ENCODE peak calls at places on chromosomes 4 and X, in eight cellular contexts. One of them, this sample, is unnamed.

GRCh38 chrX:107630031-107630689 is 1.9 kb downstream of the PRPS1 start:
- DNase-seq in mesendoderm: peak
- DNase-seq in GM12878: no peak
- DNase-seq in neural progenitor cell: peak
- DNase-seq in heart right ventricle: no peak
- DNase-seq in A549: no peak
- DNase-seq in CD8-positive, alpha-beta memory T cell: no peak
- DNase-seq in endothelial cell of umbilical vein: no peak
- DNase-seq in this sample: no peak

GRCh38 chrX:137684591-137684990 is 118.7 kb downstream of the ZIC3 start:
- DNase-seq in mesendoderm: peak
- DNase-seq in GM12878: no peak
- DNase-seq in neural progenitor cell: no peak
- DNase-seq in heart right ventricle: no peak
- DNase-seq in A549: no peak
- DNase-seq in CD8-positive, alpha-beta memory T cell: no peak
- DNase-seq in endothelial cell of umbilical vein: no peak
- DNase-seq in this sample: no peak

GRCh38 chr4:76488905-76489798 is 54.1 kb downstream of the SHROOM3 start:
- DNase-seq in mesendoderm: no peak
- DNase-seq in GM12878: no peak
- DNase-seq in neural progenitor cell: no peak
- DNase-seq in heart right ventricle: no peak
- DNase-seq in A549: no peak
- DNase-seq in CD8-positive, alpha-beta memory T cell: no peak
- DNase-seq in endothelial cell of umbilical vein: no peak
- DNase-seq in this sample: no peak

GRCh38 chrX:136067097-136067496 is 80.2 kb upstream of the FHL1 start:
- DNase-seq in mesendoderm: no peak
- DNase-seq in GM12878: no peak
- DNase-seq in neural progenitor cell: no peak
- DNase-seq in heart right ventricle: no peak
- DNase-seq in A549: no peak
- DNase-seq in CD8-positive, alpha-beta memory T cell: no peak
- DNase-seq in endothelial cell of umbilical vein: no peak
- DNase-seq in this sample: no peak

GRCh38 chr4:6364581-6364980 is 94.9 kb downstream of the WFS1 start:
- DNase-seq in mesendoderm: no peak
- DNase-seq in GM12878: no peak
- DNase-seq in neural progenitor cell: no peak
- DNase-seq in heart right ventricle: no peak
- DNase-seq in A549: no peak
- DNase-seq in CD8-positive, alpha-beta memory T cell: no peak
- DNase-seq in endothelial cell of umbilical vein: no peak
- DNase-seq in this sample: no peak

GRCh38 chr4:8192748-8193738 is 6.0 kb upstream of the SH3TC1 start:
- DNase-seq in mesendoderm: no peak
- DNase-seq in GM12878: peak
- DNase-seq in neural progenitor cell: no peak
- DNase-seq in heart right ventricle: no peak
- DNase-seq in A549: peak
- DNase-seq in CD8-positive, alpha-beta memory T cell: peak
- DNase-seq in endothelial cell of umbilical vein: peak
- DNase-seq in this sample: peak

GRCh38 chr4:22237846-22238513 is 277.9 kb downstream of the ADGRA3 start:
- DNase-seq in mesendoderm: no peak
- DNase-seq in GM12878: no peak
- DNase-seq in neural progenitor cell: peak
- DNase-seq in heart right ventricle: no peak
- DNase-seq in A549: no peak
- DNase-seq in CD8-positive, alpha-beta memory T cell: no peak
- DNase-seq in endothelial cell of umbilical vein: no peak
- DNase-seq in this sample: peak

GRCh38 chr4:182219400-182219799 is 23.8 kb upstream of the TENM3 start:
- DNase-seq in mesendoderm: peak
- DNase-seq in GM12878: no peak
- DNase-seq in neural progenitor cell: no peak
- DNase-seq in heart right ventricle: no peak
- DNase-seq in A549: no peak
- DNase-seq in CD8-positive, alpha-beta memory T cell: no peak
- DNase-seq in endothelial cell of umbilical vein: no peak
- DNase-seq in this sample: no peak

GRCh38 chrX:38929966-38930421 is 128.7 kb downstream of the MID1IP1 start:
- DNase-seq in mesendoderm: no peak
- DNase-seq in GM12878: no peak
- DNase-seq in neural progenitor cell: no peak
- DNase-seq in heart right ventricle: no peak
- DNase-seq in A549: no peak
- DNase-seq in CD8-positive, alpha-beta memory T cell: no peak
- DNase-seq in endothelial cell of umbilical vein: no peak
- DNase-seq in this sample: no peak

GRCh38 chrX:98067611-98068010 is 1183.9 kb downstream of the RPA4 start:
- DNase-seq in mesendoderm: peak
- DNase-seq in GM12878: no peak
- DNase-seq in neural progenitor cell: no peak
- DNase-seq in heart right ventricle: no peak
- DNase-seq in A549: no peak
- DNase-seq in CD8-positive, alpha-beta memory T cell: no peak
- DNase-seq in endothelial cell of umbilical vein: no peak
- DNase-seq in this sample: no peak

GRCh38 chr4:147768113-147768512 is 36.2 kb downstream of the ARHGAP10 start:
- DNase-seq in mesendoderm: no peak
- DNase-seq in GM12878: no peak
- DNase-seq in neural progenitor cell: no peak
- DNase-seq in heart right ventricle: no peak
- DNase-seq in A549: peak
- DNase-seq in CD8-positive, alpha-beta memory T cell: no peak
- DNase-seq in endothelial cell of umbilical vein: peak
- DNase-seq in this sample: no peak

GRCh38 chrX:78658851-78659744 is at the start of gene RTL3:
- DNase-seq in mesendoderm: no peak
- DNase-seq in GM12878: no peak
- DNase-seq in neural progenitor cell: no peak
- DNase-seq in heart right ventricle: no peak
- DNase-seq in A549: no peak
- DNase-seq in CD8-positive, alpha-beta memory T cell: no peak
- DNase-seq in endothelial cell of umbilical vein: peak
- DNase-seq in this sample: no peak

GRCh38 chr4:15689540-15689939 is 7.9 kb downstream of the FAM200B start:
- DNase-seq in mesendoderm: no peak
- DNase-seq in GM12878: no peak
- DNase-seq in neural progenitor cell: no peak
- DNase-seq in heart right ventricle: no peak
- DNase-seq in A549: no peak
- DNase-seq in CD8-positive, alpha-beta memory T cell: no peak
- DNase-seq in endothelial cell of umbilical vein: no peak
- DNase-seq in this sample: no peak

DNA sequence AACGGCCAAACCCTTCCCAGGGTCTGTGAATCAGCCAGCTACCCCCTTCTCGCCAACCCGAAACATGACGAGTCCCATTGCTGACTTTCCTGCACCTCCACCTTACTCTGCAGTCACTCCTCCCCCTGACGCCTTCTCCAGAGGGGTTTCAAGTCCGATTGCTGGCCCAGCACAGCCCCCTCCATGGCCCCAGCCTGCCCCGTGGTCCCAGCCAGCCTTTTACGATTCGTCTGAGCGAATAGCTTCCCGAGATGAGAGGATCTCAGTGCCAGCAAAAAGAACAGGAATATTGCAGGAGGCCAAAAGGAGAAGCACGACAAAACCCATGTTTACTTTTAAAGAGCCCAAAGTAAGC is 105.1 kb upstream of the MYOZ2 start:
- DNase-seq in mesendoderm: no peak
- DNase-seq in GM12878: no peak
- DNase-seq in neural progenitor cell: no peak
- DNase-seq in heart right ventricle: no peak
- DNase-seq in A549: no peak
- DNase-seq in CD8-positive, alpha-beta memory T cell: no peak
- DNase-seq in endothelial cell of umbilical vein: no peak
- DNase-seq in this sample: no peak
- H3K27ac ChIP-seq in mesendoderm: no peak
- H3K27ac ChIP-seq in GM12878: no peak
- H3K27ac ChIP-seq in neural progenitor cell: no peak
- H3K27ac ChIP-seq in heart right ventricle: no peak
- H3K27ac ChIP-seq in A549: no peak
- H3K27ac ChIP-seq in CD8-positive, alpha-beta memory T cell: no peak
- H3K27ac ChIP-seq in endothelial cell of umbilical vein: no peak
- H3K27ac ChIP-seq in this sample: no peak

DNA sequence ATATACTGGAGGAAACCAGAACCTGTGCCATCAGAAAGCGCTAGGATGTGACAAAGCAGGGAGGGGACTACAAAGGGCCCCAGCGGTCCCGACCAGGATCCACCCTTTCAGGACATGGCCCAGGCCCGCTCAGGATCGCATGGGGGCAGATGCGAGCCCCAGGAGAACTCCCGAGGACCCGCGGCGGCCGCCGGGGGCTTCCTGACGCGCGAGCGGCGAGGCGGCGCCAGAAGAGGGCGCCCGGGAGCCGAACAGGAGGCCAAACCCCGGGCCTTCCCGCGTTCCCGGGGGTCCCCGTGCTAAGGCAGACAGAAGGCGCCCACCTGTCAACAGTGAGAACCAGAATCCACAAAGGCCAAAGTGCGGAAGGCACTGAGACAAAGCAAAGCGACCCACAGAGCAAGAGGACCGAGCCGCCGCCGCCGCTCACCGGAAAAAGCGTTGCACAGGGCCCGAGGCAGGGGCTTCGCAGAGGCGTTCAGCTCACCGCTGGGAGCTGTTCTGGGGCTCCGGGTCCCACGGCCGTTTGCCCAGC is 7.3 kb upstream of the OPN1LW start:
- DNase-seq in mesendoderm: peak
- DNase-seq in GM12878: no peak
- DNase-seq in neural progenitor cell: peak
- DNase-seq in heart right ventricle: peak
- DNase-seq in A549: peak
- DNase-seq in CD8-positive, alpha-beta memory T cell: peak
- DNase-seq in endothelial cell of umbilical vein: peak
- DNase-seq in this sample: peak
- H3K4me3 ChIP-seq in mesendoderm: no peak
- H3K4me3 ChIP-seq in GM12878: no peak
- H3K4me3 ChIP-seq in neural progenitor cell: peak
- H3K4me3 ChIP-seq in heart right ventricle: peak
- H3K4me3 ChIP-seq in A549: peak
- H3K4me3 ChIP-seq in CD8-positive, alpha-beta memory T cell: peak
- H3K4me3 ChIP-seq in endothelial cell of umbilical vein: no peak
- H3K4me3 ChIP-seq in this sample: peak

DNA sequence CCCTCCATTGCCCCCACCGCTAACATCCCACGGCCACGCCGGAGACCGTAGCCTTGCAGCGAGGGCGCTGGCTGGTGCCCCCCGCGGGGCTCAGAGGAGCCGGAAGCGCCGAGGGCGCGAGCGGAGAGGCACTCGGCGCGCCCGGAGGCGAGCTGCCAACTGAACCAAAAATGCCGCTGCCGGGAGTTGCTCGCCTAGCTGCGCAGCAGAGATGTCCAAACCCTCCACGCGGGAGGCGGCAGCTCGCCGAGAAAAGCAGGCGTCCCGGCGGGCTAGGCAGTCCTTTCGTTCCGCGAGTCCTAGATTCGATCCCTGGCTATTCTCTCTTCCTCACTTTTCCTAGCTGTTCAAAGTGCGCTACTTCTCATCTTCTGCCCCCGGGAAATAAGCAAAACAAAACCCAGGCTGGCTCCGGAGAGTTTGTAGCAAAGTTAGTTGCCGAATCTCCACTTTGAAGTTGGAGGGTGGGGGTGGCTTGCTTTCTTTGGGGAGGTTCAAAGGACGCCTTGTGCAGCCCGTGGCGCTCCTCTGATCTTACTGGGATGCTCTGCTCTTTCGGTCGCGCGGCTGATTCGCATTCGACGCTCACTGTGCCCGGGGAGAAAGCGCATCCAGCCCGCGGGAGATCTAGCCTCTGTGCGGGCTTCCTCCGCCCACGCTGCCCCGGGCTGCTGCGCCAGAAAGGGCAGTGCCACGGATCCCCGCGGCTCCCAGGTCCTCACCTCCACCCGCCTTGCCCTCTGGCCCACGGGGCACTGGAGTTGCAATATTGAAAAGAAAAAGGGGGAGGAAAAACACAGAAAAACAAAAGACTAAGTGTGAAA is 677 bp downstream of the NKX6-1 start:
- DNase-seq in mesendoderm: no peak
- DNase-seq in GM12878: no peak
- DNase-seq in neural progenitor cell: peak
- DNase-seq in heart right ventricle: no peak
- DNase-seq in A549: peak
- DNase-seq in CD8-positive, alpha-beta memory T cell: peak
- DNase-seq in endothelial cell of umbilical vein: peak
- DNase-seq in this sample: peak
- H3K27ac ChIP-seq in mesendoderm: no peak
- H3K27ac ChIP-seq in GM12878: no peak
- H3K27ac ChIP-seq in neural progenitor cell: no peak
- H3K27ac ChIP-seq in heart right ventricle: no peak
- H3K27ac ChIP-seq in A549: peak
- H3K27ac ChIP-seq in CD8-positive, alpha-beta memory T cell: no peak
- H3K27ac ChIP-seq in endothelial cell of umbilical vein: no peak
- H3K27ac ChIP-seq in this sample: peak

DNA sequence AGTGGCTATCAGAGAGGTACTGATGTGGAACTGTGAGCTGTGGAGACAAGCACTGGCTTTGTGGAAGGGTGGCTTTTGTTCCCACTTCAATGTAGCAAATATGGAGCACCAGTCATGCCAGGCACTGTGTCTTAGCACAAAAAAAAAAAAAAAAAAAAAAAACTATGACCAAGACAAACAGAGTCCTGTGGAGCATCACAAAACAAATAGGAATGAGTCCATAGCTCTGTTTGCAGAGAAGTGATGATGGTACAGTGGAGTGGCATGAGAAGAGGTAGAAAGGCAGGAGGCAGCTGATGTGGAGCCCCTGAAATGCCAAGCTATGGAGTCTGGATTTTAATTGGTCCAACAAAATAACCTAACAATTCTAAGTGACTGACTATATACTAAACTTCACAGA is 116.9 kb downstream of the RAB28 start:
- DNase-seq in mesendoderm: no peak
- DNase-seq in GM12878: no peak
- DNase-seq in neural progenitor cell: no peak
- DNase-seq in heart right ventricle: no peak
- DNase-seq in A549: no peak
- DNase-seq in CD8-positive, alpha-beta memory T cell: no peak
- DNase-seq in endothelial cell of umbilical vein: no peak
- DNase-seq in this sample: no peak
- H3K4me3 ChIP-seq in mesendoderm: no peak
- H3K4me3 ChIP-seq in GM12878: no peak
- H3K4me3 ChIP-seq in neural progenitor cell: no peak
- H3K4me3 ChIP-seq in heart right ventricle: no peak
- H3K4me3 ChIP-seq in A549: no peak
- H3K4me3 ChIP-seq in CD8-positive, alpha-beta memory T cell: no peak
- H3K4me3 ChIP-seq in endothelial cell of umbilical vein: no peak
- H3K4me3 ChIP-seq in this sample: no peak

DNA sequence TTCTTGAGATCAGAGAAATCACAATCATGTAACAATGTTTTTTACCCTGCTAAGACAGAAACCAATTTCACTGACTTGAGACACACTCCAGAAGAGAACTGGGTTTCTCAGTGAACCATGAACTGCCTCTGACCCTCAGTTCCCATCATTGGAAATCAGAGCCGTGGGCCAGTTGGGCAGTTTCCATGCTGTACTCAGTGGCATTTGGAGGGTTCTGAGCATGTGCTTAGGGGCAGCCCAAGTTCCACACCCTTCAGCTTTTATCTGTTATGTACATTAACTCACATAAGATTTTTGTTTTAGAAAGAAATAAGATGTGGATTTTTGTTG is 77.9 kb downstream of the BTC start:
- DNase-seq in mesendoderm: no peak
- DNase-seq in GM12878: no peak
- DNase-seq in neural progenitor cell: no peak
- DNase-seq in heart right ventricle: no peak
- DNase-seq in A549: no peak
- DNase-seq in CD8-positive, alpha-beta memory T cell: no peak
- DNase-seq in endothelial cell of umbilical vein: no peak
- DNase-seq in this sample: no peak
- H3K27ac ChIP-seq in mesendoderm: no peak
- H3K27ac ChIP-seq in GM12878: no peak
- H3K27ac ChIP-seq in neural progenitor cell: no peak
- H3K27ac ChIP-seq in heart right ventricle: no peak
- H3K27ac ChIP-seq in A549: no peak
- H3K27ac ChIP-seq in CD8-positive, alpha-beta memory T cell: no peak
- H3K27ac ChIP-seq in endothelial cell of umbilical vein: no peak
- H3K27ac ChIP-seq in this sample: no peak

This sample was measured in SJCRH30.